ENCODE peak calls at places on chromosomes 11 and 22, in six cellular contexts. I, O, X, G, Z and U are unnamed samples.

GRCh38 chr11:88454881-88455280 is 117.3 kb upstream of the CTSC start:
- DNase-seq in I (no peak), O (no peak), X (no peak), G (no peak), Z (no peak), U (no peak)

GRCh38 chr11:18633256-18634139 is 644 bp downstream of the SPTY2D1 start:
- DNase-seq in I (no peak), O (no peak), X (no peak), G (peak; percentile 68), Z (no peak), U (no peak)

GRCh38 chr11:19398772-19399542 is 158.2 kb upstream of the E2F8 start:
- DNase-seq in I (no peak), O (no peak), X (peak; percentile 33), G (peak; percentile 79), Z (no peak), U (no peak)

GRCh38 chr11:42967653-42968052 is 344.1 kb upstream of the API5 start:
- DNase-seq in I (no peak), O (no peak), X (no peak), G (no peak), Z (no peak), U (no peak)

GRCh38 chr11:235180-235997 is 753 bp downstream of the SIRT3 start:
- DNase-seq in I (no peak), O (no peak), X (no peak), G (peak; percentile 61), Z (no peak), U (no peak)

GRCh38 chr22:27788889-27789288 is 12.7 kb downstream of the MN1 start:
- DNase-seq in I (no peak), O (no peak), X (no peak), G (no peak), Z (no peak), U (no peak)

GRCh38 chr22:47602732-47603131 is 840.3 kb downstream of the TBC1D22A start:
- DNase-seq in I (no peak), O (no peak), X (peak; percentile 4), G (peak; percentile 13), Z (no peak), U (peak; percentile 10)

GRCh38 chr22:27888310-27888709 is 30.7 kb downstream of the PITPNB start:
- DNase-seq in I (no peak), O (no peak), X (no peak), G (no peak), Z (no peak), U (no peak)

GRCh38 chr11:76206327-76207081 is at the start of gene WNT11:
- DNase-seq in I (no peak), O (no peak), X (peak; percentile 71), G (no peak), Z (peak; percentile 52), U (peak; percentile 81)

GRCh38 chr22:20805972-20806471 is 32.1 kb downstream of the SERPIND1 start:
- DNase-seq in I (no peak), O (no peak), X (no peak), G (no peak), Z (no peak), U (no peak)

GRCh38 chr11:112584674-112585073 is 324.0 kb upstream of the PLET1 start:
- DNase-seq in I (no peak), O (no peak), X (no peak), G (no peak), Z (no peak), U (no peak)

GRCh38 chr11:774873-775592 is 2.3 kb downstream of the GATD1 start:
- DNase-seq in I (peak; percentile 36), O (no peak), X (no peak), G (peak; percentile 64), Z (no peak), U (peak; percentile 76)

GRCh38 chr11:10784229-10785145 is 24.2 kb downstream of the EIF4G2 start:
- DNase-seq in I (peak; percentile 81), O (no peak), X (no peak), G (no peak), Z (no peak), U (no peak)

GRCh38 chr11:28169816-28170215 is 61.6 kb downstream of the METTL15 start:
- DNase-seq in I (no peak), O (no peak), X (no peak), G (no peak), Z (no peak), U (no peak)

GRCh38 chr11:2810401-2811205 is 75.0 kb downstream of the CDKN1C start:
- DNase-seq in I (no peak), O (no peak), X (no peak), G (no peak), Z (no peak), U (peak; percentile 47)

GRCh38 chr11:121520243-121521144 is 67.7 kb upstream of the SORL1-AS1 start:
- DNase-seq in I (no peak), O (no peak), X (no peak), G (no peak), Z (no peak), U (no peak)

GRCh38 chr11:2818021-2818420 is 67.6 kb downstream of the CDKN1C start:
- DNase-seq in I (no peak), O (no peak), X (no peak), G (no peak), Z (no peak), U (peak; percentile 42)

GRCh38 chr22:24812950-24813349 is 6.9 kb downstream of the SGSM1 start:
- DNase-seq in I (peak; percentile 44), O (no peak), X (no peak), G (no peak), Z (no peak), U (no peak)

GRCh38 chr11:64842851-64843841 is 1.3 kb downstream of the CDC42BPG start:
- DNase-seq in I (no peak), O (no peak), X (peak; percentile 82), G (no peak), Z (peak; percentile 85), U (peak; percentile 81)

GRCh38 chr22:35477911-35478582 is 62.6 kb upstream of the RASD2 start:
- DNase-seq in I (peak; percentile 80), O (peak; percentile 27), X (no peak), G (peak; percentile 95), Z (peak; percentile 94), U (no peak)

GRCh38 chr11:69483696-69484426 is 2.4 kb downstream of the LINC01488 start:
- DNase-seq in I (no peak), O (no peak), X (no peak), G (no peak), Z (no peak), U (peak; percentile 64)

GRCh38 chr11:6812391-6813005 is 13.0 kb upstream of the OR6A2 start:
- DNase-seq in I (peak; percentile 48), O (peak; percentile 15), X (no peak), G (no peak), Z (peak; percentile 6), U (no peak)

GRCh38 chr11:77819411-77819920 is 1.1 kb downstream of the RSF1 start:
- DNase-seq in I (peak; percentile 89), O (peak; percentile 76), X (peak; percentile 86), G (peak; percentile 91), Z (peak; percentile 89), U (peak; percentile 96)
- TF ChIP-seq POLR2AphosphoS5 in I (no peak), O (peak; percentile 59), X (peak; percentile 53), G (peak; percentile 69), Z (peak; percentile 92), U (peak; percentile 81)

DNA sequence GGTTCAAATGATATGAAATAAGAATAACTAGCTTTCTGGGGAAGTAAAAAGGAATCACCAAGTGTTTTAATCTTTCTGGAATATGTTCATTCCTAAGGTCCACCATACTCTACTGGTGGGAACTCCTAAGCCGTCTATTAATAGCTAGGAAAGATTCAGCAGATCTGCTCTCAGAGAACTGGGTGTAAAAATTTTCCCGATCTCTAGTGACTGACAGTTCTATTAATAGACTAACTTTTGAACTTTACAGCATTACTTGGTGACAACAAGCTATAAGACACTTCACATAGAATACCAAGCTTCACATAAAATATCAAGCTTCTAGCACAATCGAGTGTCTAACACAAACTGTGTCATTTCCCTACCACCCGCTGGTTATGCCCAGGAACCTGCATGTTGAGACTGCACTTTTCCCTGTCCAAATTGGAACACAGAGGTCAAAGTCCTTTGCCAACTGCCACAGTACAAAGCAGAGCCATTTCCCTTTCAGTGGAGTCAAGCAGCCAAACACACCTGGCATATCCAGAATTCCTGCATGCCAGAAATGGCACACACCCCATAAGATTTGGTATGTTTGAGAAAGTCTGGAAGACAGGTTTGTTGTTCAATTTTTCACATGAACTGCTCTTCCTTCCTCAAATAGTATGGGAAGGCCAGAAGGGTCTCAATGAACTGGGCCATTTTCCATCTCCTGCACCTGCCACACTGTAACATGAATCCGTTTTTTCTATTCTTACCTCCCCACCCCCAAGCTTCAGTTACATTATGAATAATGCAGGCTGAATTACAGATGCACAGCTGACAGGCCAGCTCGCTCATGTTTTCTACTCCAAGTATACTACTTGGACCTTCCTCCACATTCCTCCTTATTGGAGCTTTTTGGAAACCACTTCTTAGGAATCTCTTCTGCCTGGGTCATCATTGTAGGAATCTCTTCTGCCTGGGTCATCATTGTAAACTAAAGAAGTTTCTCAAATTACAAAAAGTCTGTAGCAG is 3.7 kb downstream of the OSBP start:
- DNase-seq in I (peak; percentile 7), O (no peak), X (peak; percentile 71), G (no peak), Z (peak; percentile 9), U (no peak)
- TF ChIP-seq POLR2A in I (no peak), O (no peak), X (no peak), G (no peak), Z (no peak), U (no peak)

GRCh38 chr11:81658722-81659121 is 1074.9 kb downstream of the FAM181B start:
- DNase-seq in I (no peak), O (no peak), X (no peak), G (no peak), Z (no peak), U (no peak)
- TF ChIP-seq CTCF in I (no peak), O (peak; percentile 37), X (no peak), G (no peak), Z (no peak), U (no peak)

DNA sequence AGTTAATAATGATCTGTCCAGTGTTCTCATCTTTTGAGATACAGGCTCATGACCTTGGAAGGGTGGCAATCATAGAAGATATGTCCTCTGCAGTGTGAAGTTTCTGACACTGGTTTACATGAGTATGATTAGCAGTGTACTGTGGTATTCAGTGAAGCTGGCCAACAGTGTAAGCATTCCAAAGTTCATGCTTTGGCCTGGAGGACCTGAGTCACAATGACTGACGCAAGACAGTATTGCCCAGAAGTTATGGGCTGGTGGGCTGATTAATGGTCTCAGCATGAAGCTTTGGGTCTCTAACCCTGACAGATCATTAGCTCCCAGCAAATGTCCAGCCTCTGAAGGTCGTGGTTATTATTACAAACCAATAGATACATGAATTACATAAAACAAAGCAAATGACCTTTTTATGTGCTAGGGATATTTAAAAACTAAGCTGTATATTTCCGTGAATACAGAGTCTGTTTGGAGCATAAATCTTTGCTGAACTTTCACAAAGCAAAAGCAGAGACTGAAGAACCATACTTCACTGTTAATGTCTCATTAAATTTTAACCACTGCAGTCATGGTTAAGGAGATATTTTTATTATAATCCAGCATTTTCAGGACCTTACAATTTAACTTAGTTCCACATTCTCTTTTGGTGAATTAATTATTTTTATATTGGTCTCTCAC is 28.3 kb upstream of the USP47 start:
- DNase-seq in I (peak; percentile 18), O (peak; percentile 31), X (peak; percentile 51), G (peak; percentile 78), Z (no peak), U (no peak)
- TF ChIP-seq POLR2AphosphoS5 in I (no peak), O (no peak), X (peak; percentile 27), G (peak; percentile 62), Z (no peak), U (no peak)